ENCODE peak calls at places on chromosome 17, in ten cellular contexts. S is naive thymus-derived CD4-positive, alpha-beta T cell; J is PC-9; X is IMR-90; G is SK-N-SH; Y is HL-60; B is brain microvascular endothelial cell; L is ovary; E is stomach; K is neural progenitor cell. O is an unnamed sample.
A peak's percentile ranks its signal among the peaks of the same experiment; 100 is the strongest.

GRCh38 chr17:68771867-68772515 is 170.8 kb upstream of the FAM20A start:
- DNase-seq in Y (peak; percentile 26), J (peak; percentile 12), E (no peak), X (peak; percentile 75), B (peak; percentile 69), L (peak; percentile 53), G (peak; percentile 52), K (peak; percentile 61), S (no peak), O (no peak)

GRCh38 chr17:2042355-2042929 is 620 bp downstream of the OVCA2 start:
- DNase-seq in L (peak; percentile 38), G (peak; percentile 65), S (no peak), E (no peak), X (no peak), Y (no peak), K (peak; percentile 73), J (no peak), B (no peak), O (no peak)

GRCh38 chr17:68910789-68911431 is 44.3 kb downstream of the ABCA8 start:
- DNase-seq in K (no peak), B (no peak), L (no peak), E (no peak), X (no peak), S (no peak), J (no peak), G (no peak), Y (no peak), O (no peak)

GRCh38 chr17:73028311-73028755 is 64.2 kb downstream of the SLC39A11 start:
- DNase-seq in E (no peak), L (no peak), S (no peak), K (no peak), J (no peak), Y (no peak), B (no peak), G (no peak), X (peak; percentile 72), O (no peak)

GRCh38 chr17:19531780-19532501 is 1.7 kb upstream of the SLC47A1 start:
- DNase-seq in J (no peak), E (no peak), Y (no peak), S (no peak), K (no peak), L (no peak), B (no peak), G (no peak), X (no peak), O (no peak)

GRCh38 chr17:81480140-81480917 is 32.3 kb downstream of the ACTG1 start:
- DNase-seq in Y (no peak), J (peak; percentile 48), X (peak; percentile 76), G (no peak), K (no peak), E (no peak), B (no peak), S (no peak), L (peak; percentile 55), O (no peak)

GRCh38 chr17:8001976-8002645 is at the start of gene GUCY2D:
- DNase-seq in X (no peak), L (no peak), K (peak; percentile 46), S (no peak), E (no peak), Y (peak; percentile 61), G (no peak), B (no peak), J (no peak), O (no peak)

GRCh38 chr17:32854834-32855389 is 22.0 kb downstream of the MYO1D start:
- DNase-seq in J (no peak), Y (no peak), X (no peak), K (no peak), L (no peak), E (no peak), G (no peak), B (no peak), S (no peak), O (no peak)

GRCh38 chr17:81612172-81612571 is 24.7 kb downstream of the NPLOC4 start:
- DNase-seq in J (no peak), L (no peak), K (no peak), S (no peak), E (no peak), G (no peak), X (no peak), Y (no peak), B (no peak), O (no peak)

GRCh38 chr17:82859431-82860403 is 19.9 kb upstream of the ZNF750 start:
- DNase-seq in Y (peak; percentile 67), E (no peak), J (peak; percentile 88), L (no peak), B (peak; percentile 58), G (no peak), X (peak; percentile 70), S (peak; percentile 72), K (peak; percentile 46), O (peak; percentile 77)

GRCh38 chr17:44110011-44110686 is 13.3 kb downstream of the HDAC5 start:
- DNase-seq in S (no peak), K (no peak), B (no peak), J (no peak), E (no peak), Y (no peak), X (no peak), L (no peak), G (no peak), O (no peak)

GRCh38 chr17:44106801-44107200 is 16.6 kb downstream of the HDAC5 start:
- DNase-seq in K (no peak), E (no peak), G (no peak), S (no peak), Y (no peak), L (no peak), B (no peak), J (no peak), X (no peak), O (no peak)

GRCh38 chr17:44108440-44109311 is 14.8 kb downstream of the HDAC5 start:
- DNase-seq in E (peak; percentile 65), Y (no peak), L (peak; percentile 96), X (peak; percentile 98), K (no peak), B (peak; percentile 96), J (peak; percentile 82), S (no peak), G (peak; percentile 52), O (no peak)

GRCh38 chr17:44110823-44111633 is 12.4 kb downstream of the HDAC5 start:
- DNase-seq in S (peak; percentile 58), Y (peak; percentile 98), L (peak; percentile 100), E (peak; percentile 98), B (peak; percentile 80), X (peak; percentile 86), G (peak; percentile 96), K (peak; percentile 70), J (peak; percentile 90), O (peak; percentile 39)

GRCh38 chr17:44109312-44109630 is 14.2 kb downstream of the HDAC5 start:
- DNase-seq in X (no peak), S (no peak), L (no peak), E (no peak), B (no peak), K (no peak), J (no peak), Y (no peak), G (no peak), O (no peak)
- H3K4me3 ChIP-seq in X (peak overlapping the region; percentile 48), S (no peak overlapping the region), L (no peak overlapping the region), E (peak overlapping the region; percentile 4), B (no peak overlapping the region), K (no peak overlapping the region), J (no peak overlapping the region), Y (no peak overlapping the region), G (no peak overlapping the region), O (no peak overlapping the region)

GRCh38 chr17:50428831-50429424 is 2.9 kb downstream of the ACSF2 start:
- DNase-seq in G (no peak), B (no peak), S (no peak), L (no peak), Y (no peak), J (no peak), E (no peak), X (no peak), K (no peak), O (no peak)

GRCh38 chr17:50431219-50431618 is 5.2 kb downstream of the ACSF2 start:
- DNase-seq in L (no peak), G (no peak), Y (no peak), J (no peak), E (no peak), B (no peak), S (no peak), X (no peak), K (no peak), O (no peak)

GRCh38 chr17:50432125-50432762 is 6.2 kb downstream of the ACSF2 start:
- DNase-seq in S (no peak), K (no peak), G (no peak), J (no peak), Y (no peak), E (no peak), B (no peak), X (no peak), L (no peak), O (no peak)

GRCh38 chr17:50430731-50431130 is 4.7 kb downstream of the ACSF2 start:
- DNase-seq in L (no peak), J (no peak), B (no peak), E (no peak), G (no peak), Y (no peak), S (no peak), X (no peak), K (no peak), O (no peak)

DNA sequence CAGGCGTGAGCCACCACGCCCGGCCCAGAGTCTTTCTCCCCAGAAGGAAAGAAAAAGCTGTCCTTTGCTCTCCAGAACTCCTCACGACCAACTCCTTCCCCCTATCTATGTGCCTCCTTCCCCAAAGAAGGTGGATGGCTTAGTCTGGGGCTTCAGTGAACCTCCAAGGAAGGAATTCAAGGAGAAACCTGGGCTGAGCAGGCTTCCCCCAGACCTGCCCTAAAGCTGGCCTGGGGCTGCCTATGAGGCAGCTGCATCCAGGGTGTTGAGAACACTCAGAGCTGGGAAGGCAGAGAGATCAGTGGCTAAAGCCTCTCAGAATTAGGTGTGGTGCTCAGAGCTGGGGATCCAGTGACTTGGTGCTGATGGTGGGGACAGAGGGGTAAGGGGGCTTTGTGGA is 3.8 kb downstream of the ACSF2 start:
- DNase-seq in L (no peak), E (no peak), G (no peak), B (no peak), X (no peak), Y (no peak), S (no peak), J (no peak), K (no peak), O (no peak)
- H3K27ac ChIP-seq in L (no peak overlapping the region), E (no peak overlapping the region), G (no peak overlapping the region), B (no peak overlapping the region), X (no peak overlapping the region), Y (no peak overlapping the region), S (no peak overlapping the region), J (no peak overlapping the region), K (no peak overlapping the region), O (no peak overlapping the region)

DNA sequence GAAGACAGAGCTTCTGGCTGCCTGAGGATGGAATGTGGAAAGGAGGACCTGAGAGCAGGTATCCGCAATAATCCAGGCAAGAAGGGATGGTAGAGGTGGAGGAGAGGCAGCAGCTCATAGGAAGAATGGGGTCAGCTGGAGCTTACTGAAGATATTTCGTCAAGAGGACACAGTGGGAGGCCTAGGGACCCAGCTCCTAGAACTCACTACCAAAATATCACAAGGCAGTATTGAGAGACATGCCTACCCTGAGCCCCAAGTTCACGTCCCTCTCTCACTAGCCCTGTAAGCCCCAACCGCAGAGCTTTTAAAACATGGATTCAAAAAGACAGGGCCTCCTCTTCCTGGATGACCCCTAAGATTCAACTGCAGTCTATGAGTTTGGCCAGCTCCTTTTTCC is 14.2 kb upstream of the CCL8 start:
- DNase-seq in G (no peak), L (no peak), Y (no peak), K (no peak), J (no peak), E (no peak), X (no peak), S (no peak), B (no peak), O (no peak)
- H3K4me3 ChIP-seq in G (no peak overlapping the region), L (no peak overlapping the region), Y (no peak overlapping the region), K (no peak overlapping the region), J (no peak overlapping the region), E (no peak overlapping the region), X (no peak overlapping the region), S (no peak overlapping the region), B (no peak overlapping the region), O (no peak overlapping the region)

GRCh38 chr17:40068917-40069750 is 6.4 kb downstream of the THRA start:
- DNase-seq in L (peak; percentile 97), B (peak; percentile 60), G (peak; percentile 76), Y (peak; percentile 90), E (peak; percentile 93), J (no peak), K (peak; percentile 60), X (peak; percentile 84), S (peak; percentile 75), O (peak; percentile 75)
- H3K27ac ChIP-seq in L (peak overlapping the region; percentile 97), B (no peak overlapping the region), G (peak overlapping the region; percentile 93), Y (peak overlapping the region; percentile 88), E (peak overlapping the region; percentile 90), J (no peak overlapping the region), K (peak overlapping the region; percentile 60), X (peak overlapping the region; percentile 56), S (peak overlapping the region; percentile 75), O (peak overlapping the region; percentile 54)